ENCODE peak calls at places on chromosome 21, in eight cellular contexts. One of them, this sample, is unnamed.

GRCh38 chr21:44436111-44436611 is 19.1 kb upstream of the LRRC3 start:
- DNase-seq in cardiac fibroblast: no peak
- DNase-seq in GM20000: no peak
- DNase-seq in astrocyte of the spinal cord: no peak
- DNase-seq in Panc1: no peak
- DNase-seq in HFFc6: no peak
- DNase-seq in ovary: no peak
- DNase-seq in A549: no peak
- DNase-seq in this sample: no peak

GRCh38 chr21:33025106-33025470 is 647 bp upstream of the OLIG2 start:
- DNase-seq in cardiac fibroblast: no peak
- DNase-seq in GM20000: no peak
- DNase-seq in astrocyte of the spinal cord: no peak
- DNase-seq in Panc1: no peak
- DNase-seq in HFFc6: no peak
- DNase-seq in ovary: no peak
- DNase-seq in A549: no peak
- DNase-seq in this sample: peak

GRCh38 chr21:44423941-44424607 is 31.2 kb upstream of the LRRC3 start:
- DNase-seq in cardiac fibroblast: no peak
- DNase-seq in GM20000: no peak
- DNase-seq in astrocyte of the spinal cord: no peak
- DNase-seq in Panc1: no peak
- DNase-seq in HFFc6: no peak
- DNase-seq in ovary: peak
- DNase-seq in A549: no peak
- DNase-seq in this sample: no peak

GRCh38 chr21:45412909-45413581 is 8.1 kb downstream of the COL18A1 start:
- DNase-seq in cardiac fibroblast: peak
- DNase-seq in GM20000: no peak
- DNase-seq in astrocyte of the spinal cord: no peak
- DNase-seq in Panc1: no peak
- DNase-seq in HFFc6: no peak
- DNase-seq in ovary: peak
- DNase-seq in A549: no peak
- DNase-seq in this sample: no peak

GRCh38 chr21:16492892-16493291 is 763.1 kb downstream of the USP25 start:
- DNase-seq in cardiac fibroblast: no peak
- DNase-seq in GM20000: no peak
- DNase-seq in astrocyte of the spinal cord: no peak
- DNase-seq in Panc1: no peak
- DNase-seq in HFFc6: no peak
- DNase-seq in ovary: no peak
- DNase-seq in A549: no peak
- DNase-seq in this sample: no peak

GRCh38 chr21:46211376-46211775 is 17.2 kb downstream of the LSS start:
- DNase-seq in cardiac fibroblast: no peak
- DNase-seq in GM20000: no peak
- DNase-seq in astrocyte of the spinal cord: no peak
- DNase-seq in Panc1: no peak
- DNase-seq in HFFc6: no peak
- DNase-seq in ovary: peak
- DNase-seq in A549: no peak
- DNase-seq in this sample: no peak

GRCh38 chr21:33211305-33211704 is 18.4 kb upstream of the IFNAR2 start:
- DNase-seq in cardiac fibroblast: no peak
- DNase-seq in GM20000: no peak
- DNase-seq in astrocyte of the spinal cord: no peak
- DNase-seq in Panc1: no peak
- DNase-seq in HFFc6: no peak
- DNase-seq in ovary: no peak
- DNase-seq in A549: no peak
- DNase-seq in this sample: no peak

GRCh38 chr21:35643176-35643575 is 417.1 kb downstream of the SETD4 start:
- DNase-seq in cardiac fibroblast: peak
- DNase-seq in GM20000: no peak
- DNase-seq in astrocyte of the spinal cord: peak
- DNase-seq in Panc1: no peak
- DNase-seq in HFFc6: no peak
- DNase-seq in ovary: no peak
- DNase-seq in A549: no peak
- DNase-seq in this sample: no peak

GRCh38 chr21:25133939-25134338 is 473.3 kb downstream of the MRPL39 start:
- DNase-seq in cardiac fibroblast: no peak
- DNase-seq in GM20000: no peak
- DNase-seq in astrocyte of the spinal cord: peak
- DNase-seq in Panc1: no peak
- DNase-seq in HFFc6: peak
- DNase-seq in ovary: no peak
- DNase-seq in A549: no peak
- DNase-seq in this sample: no peak

GRCh38 chr21:25402134-25402957 is 204.9 kb downstream of the MRPL39 start:
- DNase-seq in cardiac fibroblast: no peak
- DNase-seq in GM20000: no peak
- DNase-seq in astrocyte of the spinal cord: no peak
- DNase-seq in Panc1: no peak
- DNase-seq in HFFc6: no peak
- DNase-seq in ovary: no peak
- DNase-seq in A549: no peak
- DNase-seq in this sample: no peak

GRCh38 chr21:45916011-45916840 is 65.3 kb upstream of the COL6A1 start:
- DNase-seq in cardiac fibroblast: no peak
- DNase-seq in GM20000: no peak
- DNase-seq in astrocyte of the spinal cord: no peak
- DNase-seq in Panc1: no peak
- DNase-seq in HFFc6: no peak
- DNase-seq in ovary: no peak
- DNase-seq in A549: no peak
- DNase-seq in this sample: no peak

GRCh38 chr21:26072891-26073615 is 97.5 kb downstream of the APP start:
- DNase-seq in cardiac fibroblast: peak
- DNase-seq in GM20000: no peak
- DNase-seq in astrocyte of the spinal cord: peak
- DNase-seq in Panc1: no peak
- DNase-seq in HFFc6: peak
- DNase-seq in ovary: no peak
- DNase-seq in A549: no peak
- DNase-seq in this sample: no peak

GRCh38 chr21:26461500-26461899 is 111.6 kb downstream of the CYYR1 start:
- DNase-seq in cardiac fibroblast: no peak
- DNase-seq in GM20000: no peak
- DNase-seq in astrocyte of the spinal cord: no peak
- DNase-seq in Panc1: no peak
- DNase-seq in HFFc6: no peak
- DNase-seq in ovary: no peak
- DNase-seq in A549: no peak
- DNase-seq in this sample: no peak

GRCh38 chr21:34889537-34890257 is 159.4 kb downstream of the RUNX1 start:
- DNase-seq in cardiac fibroblast: peak
- DNase-seq in GM20000: peak
- DNase-seq in astrocyte of the spinal cord: peak
- DNase-seq in Panc1: no peak
- DNase-seq in HFFc6: peak
- DNase-seq in ovary: peak
- DNase-seq in A549: peak
- DNase-seq in this sample: peak

GRCh38 chr21:45940621-45941337 is 40.8 kb upstream of the COL6A1 start:
- DNase-seq in cardiac fibroblast: no peak
- DNase-seq in GM20000: no peak
- DNase-seq in astrocyte of the spinal cord: no peak
- DNase-seq in Panc1: no peak
- DNase-seq in HFFc6: no peak
- DNase-seq in ovary: no peak
- DNase-seq in A549: no peak
- DNase-seq in this sample: no peak

DNA sequence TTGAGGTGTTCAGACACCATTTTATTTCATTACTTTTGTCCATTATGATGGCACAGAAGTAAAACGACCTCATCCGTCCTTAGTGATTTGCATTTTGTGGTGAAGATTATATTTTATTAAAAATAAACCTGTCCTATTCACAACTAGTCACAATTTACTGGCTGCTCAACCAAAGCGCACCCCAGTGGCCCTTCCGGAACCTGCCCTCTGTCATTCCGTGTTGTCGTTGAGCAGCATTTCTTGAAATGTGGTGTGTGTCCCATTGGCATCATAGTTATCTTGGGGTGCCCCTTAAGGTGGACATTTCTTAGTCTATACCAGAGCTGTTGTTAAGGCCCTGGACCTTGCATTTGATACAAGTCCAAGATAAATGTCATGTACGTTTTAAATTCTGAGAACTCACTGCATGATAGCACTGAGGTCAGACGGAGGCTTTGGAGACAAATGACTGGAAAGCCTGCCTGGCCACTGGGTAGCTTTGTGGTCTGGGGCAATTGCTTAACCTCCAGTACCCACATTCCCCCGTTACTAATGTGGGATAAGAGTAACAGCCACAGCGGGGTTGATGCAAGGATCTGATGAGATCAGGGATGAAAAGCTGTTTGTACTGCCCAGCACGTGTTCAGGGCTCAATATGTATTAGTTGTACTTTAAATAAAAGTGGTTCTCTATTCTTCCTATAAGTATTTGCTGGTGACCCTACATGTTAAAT is 36.2 kb downstream of the BACH1 start:
- DNase-seq in cardiac fibroblast: peak
- DNase-seq in GM20000: no peak
- DNase-seq in astrocyte of the spinal cord: peak
- DNase-seq in Panc1: no peak
- DNase-seq in HFFc6: peak
- DNase-seq in ovary: no peak
- DNase-seq in A549: no peak
- DNase-seq in this sample: no peak
- TF ChIP-seq CTCF in cardiac fibroblast: no peak
- TF ChIP-seq CTCF in GM20000: no peak
- TF ChIP-seq CTCF in astrocyte of the spinal cord: no peak
- TF ChIP-seq CTCF in Panc1: no peak
- TF ChIP-seq CTCF in HFFc6: peak
- TF ChIP-seq CTCF in ovary: no peak
- TF ChIP-seq CTCF in A549: no peak
- TF ChIP-seq CTCF in this sample: no peak

DNA sequence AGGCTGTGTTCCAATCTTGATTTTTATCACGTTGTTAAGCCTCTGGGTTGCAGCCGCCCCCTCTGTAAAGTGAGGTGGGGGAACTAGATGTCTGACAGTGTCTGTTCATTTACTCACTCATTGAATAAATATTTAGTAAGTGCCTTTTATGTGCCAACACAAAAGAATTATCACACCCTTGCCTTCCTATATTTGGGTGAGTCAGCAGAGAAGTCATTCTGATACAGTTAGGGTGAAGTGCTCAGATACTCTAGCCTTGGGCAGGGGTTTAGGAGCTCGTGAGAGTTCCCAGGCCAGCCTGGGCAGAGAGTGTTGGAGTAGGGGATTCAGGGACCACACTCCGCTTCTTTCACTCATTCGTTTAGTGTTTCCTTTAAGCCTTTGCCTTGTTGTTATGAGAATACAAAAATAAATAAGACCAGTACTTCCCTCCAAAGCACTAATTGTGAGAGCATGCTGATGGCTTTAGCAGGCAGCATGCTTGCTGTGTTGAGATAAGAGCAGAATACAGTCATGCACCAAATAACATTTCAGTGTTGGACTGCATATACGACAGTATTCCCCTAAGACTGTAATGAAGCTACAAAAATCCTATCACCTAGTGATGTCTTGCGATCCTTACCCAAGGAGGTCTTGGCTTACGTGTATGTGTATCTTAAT is 83.9 kb downstream of the DYRK1A start:
- DNase-seq in cardiac fibroblast: peak
- DNase-seq in GM20000: no peak
- DNase-seq in astrocyte of the spinal cord: peak
- DNase-seq in Panc1: no peak
- DNase-seq in HFFc6: peak
- DNase-seq in ovary: no peak
- DNase-seq in A549: no peak
- DNase-seq in this sample: no peak
- TF ChIP-seq CTCF in cardiac fibroblast: no peak
- TF ChIP-seq CTCF in GM20000: no peak
- TF ChIP-seq CTCF in astrocyte of the spinal cord: no peak
- TF ChIP-seq CTCF in Panc1: no peak
- TF ChIP-seq CTCF in HFFc6: no peak
- TF ChIP-seq CTCF in ovary: no peak
- TF ChIP-seq CTCF in A549: no peak
- TF ChIP-seq CTCF in this sample: no peak

GRCh38 chr21:38798081-38798480 is 7.6 kb upstream of the ETS2 start:
- DNase-seq in cardiac fibroblast: no peak
- DNase-seq in GM20000: no peak
- DNase-seq in astrocyte of the spinal cord: no peak
- DNase-seq in Panc1: no peak
- DNase-seq in HFFc6: no peak
- DNase-seq in ovary: no peak
- DNase-seq in A549: no peak
- DNase-seq in this sample: no peak

GRCh38 chr21:38795475-38795874 is 10.3 kb upstream of the ETS2 start:
- DNase-seq in cardiac fibroblast: no peak
- DNase-seq in GM20000: no peak
- DNase-seq in astrocyte of the spinal cord: no peak
- DNase-seq in Panc1: no peak
- DNase-seq in HFFc6: no peak
- DNase-seq in ovary: no peak
- DNase-seq in A549: no peak
- DNase-seq in this sample: no peak

GRCh38 chr21:38797470-38797869 is 8.3 kb upstream of the ETS2 start:
- DNase-seq in cardiac fibroblast: no peak
- DNase-seq in GM20000: no peak
- DNase-seq in astrocyte of the spinal cord: no peak
- DNase-seq in Panc1: no peak
- DNase-seq in HFFc6: peak
- DNase-seq in ovary: no peak
- DNase-seq in A549: peak
- DNase-seq in this sample: no peak

GRCh38 chr21:38794978-38795377 is 10.8 kb upstream of the ETS2 start:
- DNase-seq in cardiac fibroblast: no peak
- DNase-seq in GM20000: no peak
- DNase-seq in astrocyte of the spinal cord: no peak
- DNase-seq in Panc1: no peak
- DNase-seq in HFFc6: no peak
- DNase-seq in ovary: no peak
- DNase-seq in A549: no peak
- DNase-seq in this sample: no peak

GRCh38 chr21:38796426-38796825 is 9.3 kb upstream of the ETS2 start:
- DNase-seq in cardiac fibroblast: no peak
- DNase-seq in GM20000: no peak
- DNase-seq in astrocyte of the spinal cord: peak
- DNase-seq in Panc1: no peak
- DNase-seq in HFFc6: no peak
- DNase-seq in ovary: no peak
- DNase-seq in A549: no peak
- DNase-seq in this sample: no peak
- TF ChIP-seq CTCF in cardiac fibroblast: peak
- TF ChIP-seq CTCF in GM20000: no peak
- TF ChIP-seq CTCF in astrocyte of the spinal cord: peak
- TF ChIP-seq CTCF in Panc1: peak
- TF ChIP-seq CTCF in HFFc6: peak
- TF ChIP-seq CTCF in ovary: no peak
- TF ChIP-seq CTCF in A549: no peak
- TF ChIP-seq CTCF in this sample: no peak

DNA sequence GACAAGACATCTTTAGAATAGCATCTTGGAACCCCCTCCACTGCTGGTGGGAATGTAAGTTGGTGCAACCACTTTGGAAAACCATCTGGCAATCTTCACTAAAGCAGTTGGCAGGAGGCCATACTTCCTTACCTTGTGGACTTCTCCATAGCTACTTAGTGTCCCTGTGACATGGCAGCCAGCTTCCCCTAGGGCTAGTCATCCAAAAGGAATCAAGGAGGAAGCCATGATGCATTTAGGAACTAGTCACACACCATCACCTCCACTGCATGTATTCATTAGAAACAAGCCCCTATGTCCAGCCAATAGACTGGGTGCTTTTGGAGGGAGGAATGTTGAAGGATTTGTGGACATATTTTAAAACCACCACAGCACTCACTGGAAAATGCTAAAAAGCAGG is 19.9 kb downstream of the MX2 start:
- DNase-seq in cardiac fibroblast: no peak
- DNase-seq in GM20000: no peak
- DNase-seq in astrocyte of the spinal cord: no peak
- DNase-seq in Panc1: no peak
- DNase-seq in HFFc6: no peak
- DNase-seq in ovary: no peak
- DNase-seq in A549: no peak
- DNase-seq in this sample: no peak
- TF ChIP-seq CTCF in cardiac fibroblast: no peak
- TF ChIP-seq CTCF in GM20000: no peak
- TF ChIP-seq CTCF in astrocyte of the spinal cord: no peak
- TF ChIP-seq CTCF in Panc1: no peak
- TF ChIP-seq CTCF in HFFc6: no peak
- TF ChIP-seq CTCF in ovary: no peak
- TF ChIP-seq CTCF in A549: no peak
- TF ChIP-seq CTCF in this sample: no peak